ENCODE peak calls at places on chromosomes 1 and 21, in seven cellular contexts. V is RWPE1, Y is colonic mucosa, O is heart right ventricle, E is fibroblast of lung, W is endodermal cell, C is coronary artery. N is an unnamed sample.

GRCh38 chr21:39452207-39452964 is 616 bp downstream of the SH3BGR start:
- DNase-seq in V (no peak), Y (no peak), O (no peak), E (peak), W (no peak), C (no peak), N (no peak)

GRCh38 chr1:198700396-198700795 is 61.6 kb downstream of the PTPRC start:
- DNase-seq in V (no peak), Y (no peak), O (no peak), E (peak), W (no peak), C (no peak), N (no peak)

GRCh38 chr1:50929376-50929958 is 30.6 kb downstream of the FAF1 start:
- DNase-seq in V (peak), Y (no peak), O (no peak), E (peak), W (no peak), C (no peak), N (no peak)

GRCh38 chr1:174769961-174770549 is 229.7 kb upstream of the CACYBP start:
- DNase-seq in V (peak), Y (no peak), O (no peak), E (peak), W (no peak), C (no peak), N (no peak)

GRCh38 chr1:201713093-201713810 is 115.7 kb upstream of the IPO9 start:
- DNase-seq in V (peak), Y (peak), O (peak), E (peak), W (peak), C (peak), N (peak)

GRCh38 chr1:66265268-66265667 is 268.7 kb upstream of the SGIP1 start:
- DNase-seq in V (no peak), Y (no peak), O (no peak), E (no peak), W (no peak), C (no peak), N (no peak)

GRCh38 chr1:100597069-100597741 is 59.3 kb downstream of the GPR88 start:
- DNase-seq in V (no peak), Y (no peak), O (no peak), E (peak), W (no peak), C (no peak), N (no peak)

GRCh38 chr1:17826165-17826488 is 71.0 kb downstream of the ACTL8 start:
- DNase-seq in V (peak), Y (peak), O (peak), E (peak), W (peak), C (peak), N (no peak)

GRCh38 chr1:151537112-151537511 is 3.0 kb upstream of the TUFT1 start:
- DNase-seq in V (peak), Y (no peak), O (no peak), E (peak), W (no peak), C (no peak), N (no peak)

GRCh38 chr1:220817907-220818306 is 31.2 kb downstream of the MTARC1 start:
- DNase-seq in V (no peak), Y (no peak), O (no peak), E (peak), W (no peak), C (no peak), N (no peak)

GRCh38 chr1:27428316-27429028 is 36.0 kb downstream of the GPR3 start:
- DNase-seq in V (no peak), Y (no peak), O (peak), E (no peak), W (peak), C (no peak), N (no peak)

GRCh38 chr1:203771901-203772301 is 6.9 kb downstream of the LAX1 start:
- DNase-seq in V (no peak), Y (no peak), O (no peak), E (no peak), W (no peak), C (no peak), N (no peak)

GRCh38 chr1:116254776-116255175 is 118.3 kb upstream of the ATP1A1 start:
- DNase-seq in V (peak), Y (peak), O (no peak), E (peak), W (no peak), C (no peak), N (no peak)

GRCh38 chr1:145982010-145982723 is 14.2 kb downstream of the TXNIP start:
- DNase-seq in V (no peak), Y (no peak), O (no peak), E (no peak), W (peak), C (peak), N (no peak)

GRCh38 chr1:223556414-223557124 is 108.9 kb downstream of the CAPN8 start:
- DNase-seq in V (peak), Y (peak), O (peak), E (no peak), W (peak), C (no peak), N (no peak)

GRCh38 chr1:39145651-39145970 is 58.9 kb upstream of the MACF1 start:
- DNase-seq in V (no peak), Y (no peak), O (no peak), E (no peak), W (no peak), C (no peak), N (no peak)

GRCh38 chr1:71587961-71588360 is 507.1 kb upstream of the ZRANB2 start:
- DNase-seq in V (no peak), Y (no peak), O (no peak), E (peak), W (no peak), C (no peak), N (no peak)

GRCh38 chr1:60876952-60877351 is 205.4 kb upstream of the NFIA start:
- DNase-seq in V (no peak), Y (no peak), O (no peak), E (no peak), W (no peak), C (no peak), N (no peak)

GRCh38 chr1:158212315-158212714 is 31.6 kb downstream of the CD1D start:
- DNase-seq in V (no peak), Y (no peak), O (no peak), E (no peak), W (peak), C (no peak), N (no peak)

GRCh38 chr1:86753700-86754099 is 49.3 kb downstream of the SH3GLB1 start:
- DNase-seq in V (peak), Y (no peak), O (no peak), E (no peak), W (peak), C (no peak), N (no peak)

GRCh38 chr1:2360588-2361364 is 30.6 kb downstream of the MORN1 start:
- DNase-seq in V (no peak), Y (no peak), O (peak), E (peak), W (no peak), C (no peak), N (no peak)

GRCh38 chr1:151056149-151056548 is 3.3 kb downstream of the CDC42SE1 start:
- DNase-seq in V (no peak), Y (peak), O (no peak), E (no peak), W (no peak), C (no peak), N (no peak)

GRCh38 chr1:22418852-22419480 is 32.7 kb upstream of the ZBTB40 start:
- DNase-seq in V (no peak), Y (no peak), O (no peak), E (peak), W (no peak), C (no peak), N (no peak)

GRCh38 chr1:182520746-182521145 is 68.3 kb downstream of the RNASEL start:
- DNase-seq in V (no peak), Y (no peak), O (no peak), E (no peak), W (no peak), C (no peak), N (no peak)

GRCh38 chr1:116361648-116362047 is 11.4 kb upstream of the ATP1A1 start:
- DNase-seq in V (no peak), Y (no peak), O (no peak), E (no peak), W (no peak), C (no peak), N (no peak)

GRCh38 chr1:156869455-156869854 is 8.8 kb downstream of the NTRK1 start:
- DNase-seq in V (no peak), Y (no peak), O (no peak), E (no peak), W (no peak), C (no peak), N (no peak)

GRCh38 chr1:173062156-173062938 is 11.6 kb upstream of the TNFSF18 start:
- DNase-seq in V (peak), Y (no peak), O (no peak), E (peak), W (no peak), C (no peak), N (no peak)

GRCh38 chr1:17825273-17826164 is 70.4 kb downstream of the ACTL8 start:
- DNase-seq in V (no peak), Y (no peak), O (no peak), E (no peak), W (no peak), C (peak), N (no peak)

GRCh38 chr1:66445492-66446181 is 88.3 kb upstream of the SGIP1 start:
- DNase-seq in V (no peak), Y (no peak), O (no peak), E (no peak), W (no peak), C (no peak), N (peak)

GRCh38 chr1:58784758-58785423 is 1.0 kb upstream of the JUN start:
- DNase-seq in V (peak), Y (peak), O (peak), E (peak), W (peak), C (peak), N (peak)

GRCh38 chr1:7853341-7854026 is 619 bp upstream of the UTS2 start:
- DNase-seq in V (no peak), Y (no peak), O (no peak), E (no peak), W (no peak), C (no peak), N (no peak)

GRCh38 chr1:101022294-101022693 is 3.3 kb downstream of the DPH5 start:
- DNase-seq in V (no peak), Y (no peak), O (no peak), E (peak), W (no peak), C (no peak), N (no peak)

GRCh38 chr1:17184822-17185484 is 20.0 kb upstream of the PADI1 start:
- DNase-seq in V (no peak), Y (no peak), O (no peak), E (no peak), W (peak), C (peak), N (no peak)

GRCh38 chr1:64766385-64766784 is 21.5 kb downstream of the RAVER2 start:
- DNase-seq in V (no peak), Y (no peak), O (no peak), E (no peak), W (no peak), C (no peak), N (no peak)

GRCh38 chr1:29105822-29106221 is 17.9 kb downstream of the TMEM200B start:
- DNase-seq in V (no peak), Y (no peak), O (no peak), E (no peak), W (no peak), C (no peak), N (no peak)

GRCh38 chr1:170284425-170284824 is 138.7 kb downstream of the NTMT2 start:
- DNase-seq in V (no peak), Y (no peak), O (no peak), E (no peak), W (no peak), C (no peak), N (no peak)

GRCh38 chr1:246552110-246552509 is 14.0 kb downstream of the TFB2M start:
- DNase-seq in V (no peak), Y (no peak), O (no peak), E (no peak), W (no peak), C (no peak), N (no peak)
- H3K27ac ChIP-seq in V (no peak), Y (no peak), O (no peak), E (no peak), W (no peak), C (no peak), N (no peak)

DNA sequence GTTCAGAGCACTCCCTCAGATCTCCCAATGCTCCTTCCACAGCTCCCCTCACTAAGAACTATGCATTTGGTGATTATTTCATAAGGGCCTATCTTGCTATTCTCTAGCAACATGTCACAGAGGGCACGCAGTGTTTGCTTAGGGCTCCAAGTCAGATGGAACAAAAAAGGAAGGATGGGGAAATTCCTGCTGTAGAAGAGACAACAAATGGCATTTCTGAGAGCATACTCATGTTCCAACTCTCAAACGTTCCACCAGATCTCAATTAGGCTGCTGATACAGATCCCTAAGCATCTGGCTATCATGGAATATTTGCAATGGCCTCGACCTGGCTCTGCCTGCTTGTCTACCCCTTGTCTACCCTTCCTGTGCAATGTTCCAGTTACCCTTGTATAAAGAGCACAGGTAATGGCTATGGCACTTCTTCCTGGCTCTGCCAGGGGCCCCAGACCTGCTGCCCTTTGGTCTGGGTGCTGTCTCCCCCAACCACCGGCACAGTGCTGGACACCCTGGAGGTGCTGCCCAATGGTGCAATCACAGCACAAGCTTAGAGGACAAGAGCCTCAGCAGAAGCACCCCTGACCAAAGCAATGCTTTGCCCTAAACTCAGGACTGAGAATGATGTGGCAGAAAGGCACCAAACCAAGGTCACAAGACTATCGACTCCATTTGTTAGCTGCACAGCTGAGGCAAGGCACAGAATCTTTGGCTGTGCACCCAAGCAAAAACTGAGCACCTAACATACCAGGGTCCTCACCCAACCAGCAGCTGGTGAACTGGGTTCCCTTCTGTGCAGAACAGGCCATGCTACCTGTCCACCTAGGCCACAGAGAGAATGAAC is 3.6 kb downstream of the PARP1 start:
- DNase-seq in V (no peak), Y (no peak), O (no peak), E (peak), W (no peak), C (no peak), N (no peak)
- H3K27ac ChIP-seq in V (peak), Y (no peak), O (no peak), E (no peak), W (no peak), C (no peak), N (no peak)

DNA sequence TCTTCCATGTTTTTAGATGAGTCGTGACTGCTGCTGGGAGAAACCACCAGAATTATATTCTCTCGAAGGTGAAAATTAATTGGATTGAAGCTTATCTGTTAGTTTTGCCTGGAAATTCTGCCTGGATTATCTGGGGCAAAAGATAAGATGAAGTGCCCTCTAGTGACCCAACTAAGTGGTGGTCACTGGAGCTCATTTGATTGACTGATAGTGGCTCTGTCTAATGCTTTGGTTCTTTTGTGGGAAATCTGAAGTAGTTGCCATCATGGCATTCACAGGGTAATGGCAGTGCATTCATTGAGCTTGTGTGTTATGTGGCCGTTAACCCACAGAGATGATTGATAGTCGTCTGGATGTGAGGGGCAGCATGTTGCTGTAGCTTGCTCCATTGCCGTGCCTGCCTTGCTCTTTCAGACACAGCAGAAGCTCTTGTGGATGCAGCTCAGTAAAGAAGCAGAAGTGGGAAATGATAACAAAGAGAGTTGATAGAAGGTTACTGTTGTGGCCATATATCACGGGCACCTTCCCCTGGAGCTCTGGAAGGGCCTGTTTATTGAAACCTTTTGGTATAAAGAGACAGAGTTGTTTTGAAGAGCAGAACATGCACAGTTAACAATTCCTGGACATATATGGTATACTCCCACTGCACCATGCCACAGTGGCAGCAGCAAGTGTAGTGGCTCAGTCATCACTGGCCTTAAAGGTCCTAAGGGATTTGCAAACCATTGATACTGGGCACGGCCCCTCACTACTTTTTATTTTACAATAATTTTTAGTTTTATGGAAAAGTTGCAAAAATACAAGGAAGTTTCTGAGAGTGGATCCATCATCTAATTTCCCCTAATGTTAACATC is 42.0 kb downstream of the CXADR start:
- DNase-seq in V (peak), Y (no peak), O (no peak), E (peak), W (no peak), C (no peak), N (no peak)
- H3K27ac ChIP-seq in V (no peak), Y (no peak), O (no peak), E (no peak), W (no peak), C (no peak), N (peak)

GRCh38 chr1:244011251-244011650 is 39.8 kb upstream of the ZBTB18 start:
- DNase-seq in V (no peak), Y (no peak), O (no peak), E (peak), W (no peak), C (no peak), N (no peak)

GRCh38 chr1:244013100-244013499 is 38.0 kb upstream of the ZBTB18 start:
- DNase-seq in V (no peak), Y (no peak), O (no peak), E (no peak), W (no peak), C (no peak), N (no peak)

GRCh38 chr1:244010599-244011211 is 40.4 kb upstream of the ZBTB18 start:
- DNase-seq in V (no peak), Y (no peak), O (no peak), E (peak), W (no peak), C (no peak), N (no peak)

GRCh38 chr1:244012232-244012631 is 38.9 kb upstream of the ZBTB18 start:
- DNase-seq in V (peak), Y (no peak), O (no peak), E (peak), W (peak), C (no peak), N (no peak)

GRCh38 chr1:244011796-244012195 is 39.3 kb upstream of the ZBTB18 start:
- DNase-seq in V (no peak), Y (no peak), O (no peak), E (peak), W (peak), C (no peak), N (no peak)
- H3K27ac ChIP-seq in V (no peak), Y (no peak), O (no peak), E (no peak), W (peak), C (no peak), N (no peak)

GRCh38 chr1:67711850-67712202 is 26.8 kb downstream of the GADD45A start:
- DNase-seq in V (no peak), Y (no peak), O (no peak), E (no peak), W (no peak), C (no peak), N (no peak)

GRCh38 chr1:67713071-67713806 is 28.2 kb downstream of the GADD45A start:
- DNase-seq in V (peak), Y (peak), O (no peak), E (peak), W (no peak), C (no peak), N (no peak)

GRCh38 chr1:67708606-67709005 is 23.6 kb downstream of the GADD45A start:
- DNase-seq in V (peak), Y (peak), O (no peak), E (peak), W (no peak), C (no peak), N (no peak)

GRCh38 chr1:67711150-67711849 is 26.3 kb downstream of the GADD45A start:
- DNase-seq in V (no peak), Y (no peak), O (no peak), E (no peak), W (no peak), C (no peak), N (no peak)

DNA sequence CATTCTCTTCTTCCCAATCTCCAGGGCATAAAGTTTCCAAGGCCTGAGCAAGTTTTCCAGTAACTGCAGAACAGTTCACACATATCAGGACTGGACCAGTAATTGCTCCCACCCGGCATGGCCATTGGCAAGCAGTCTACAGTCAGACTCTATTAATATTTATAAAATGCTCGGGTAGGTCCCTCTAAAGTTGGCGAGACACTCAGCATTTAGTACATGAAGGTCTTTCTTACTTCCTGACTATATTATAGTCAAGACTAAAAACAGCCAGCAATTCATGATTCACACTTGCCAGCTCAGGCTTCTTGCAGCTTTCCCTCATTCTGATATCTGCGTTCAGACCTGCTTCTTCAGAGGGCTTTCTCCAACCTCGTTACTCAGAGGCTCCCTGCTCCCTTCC is 25.4 kb downstream of the GADD45A start:
- DNase-seq in V (no peak), Y (no peak), O (no peak), E (peak), W (no peak), C (no peak), N (no peak)
- H3K27ac ChIP-seq in V (peak), Y (peak), O (peak), E (peak), W (no peak), C (peak), N (no peak)